ENCODE peak calls at places on chromosome X, in eight cellular contexts. H is tibial artery, Y is sigmoid colon, B is IMR-90, N is colonic mucosa, C is Peyer's patch, U is bronchial epithelial cell, K is GM12878. X is an unnamed sample.

GRCh38 chrX:82224961-82225360 is 1023.1 kb downstream of the SH3BGRL start:
- DNase-seq in Y (no peak), N (no peak), B (no peak), C (no peak), H (no peak), K (no peak), U (no peak), X (no peak)

GRCh38 chrX:49995021-49995731 is 72.8 kb downstream of the CLCN5 start:
- DNase-seq in B (peak; percentile 77), N (no peak), Y (no peak), H (no peak), U (peak; percentile 61), C (no peak), K (no peak), X (no peak)

GRCh38 chrX:136936183-136936549 is 55.6 kb upstream of the RBMX start:
- DNase-seq in N (no peak), B (peak; percentile 9), Y (no peak), K (no peak), C (no peak), U (no peak), H (no peak), X (no peak)

GRCh38 chrX:11437642-11438379 is 144.6 kb downstream of the AMELX start:
- DNase-seq in C (no peak), B (peak; percentile 55), H (peak; percentile 74), K (no peak), Y (no peak), N (no peak), U (peak; percentile 52), X (peak; percentile 31)

GRCh38 chrX:87941841-87942240 is 424.2 kb downstream of the KLHL4 start:
- DNase-seq in U (no peak), Y (no peak), H (no peak), N (no peak), B (no peak), C (no peak), K (no peak), X (no peak)

GRCh38 chrX:47497274-47497673 is 14.3 kb upstream of the ZNF41 start:
- DNase-seq in K (no peak), C (no peak), B (peak; percentile 38), H (no peak), N (no peak), Y (no peak), U (no peak), X (no peak)

GRCh38 chrX:73850124-73851013 is 287.4 kb downstream of the CHIC1 start:
- DNase-seq in Y (peak; percentile 75), C (no peak), H (no peak), N (peak; percentile 54), U (peak; percentile 10), B (peak; percentile 38), K (peak; percentile 62), X (no peak)

GRCh38 chrX:44035576-44035975 is 62.4 kb upstream of the NDP start:
- DNase-seq in U (no peak), B (no peak), K (no peak), Y (no peak), C (no peak), H (no peak), N (no peak), X (no peak)

GRCh38 chrX:16205840-16206239 is 38.6 kb downstream of the MAGEB17 start:
- DNase-seq in H (no peak), C (no peak), N (no peak), U (no peak), Y (no peak), B (no peak), K (no peak), X (no peak)

GRCh38 chrX:118615141-118615540 is 112.3 kb upstream of the IL13RA1 start:
- DNase-seq in C (no peak), H (no peak), K (no peak), Y (no peak), B (no peak), U (no peak), N (no peak), X (no peak)

GRCh38 chrX:125340508-125340907 is 20.8 kb downstream of the TEX13C start:
- DNase-seq in U (no peak), C (no peak), Y (no peak), N (no peak), H (no peak), B (no peak), K (no peak), X (no peak)

GRCh38 chrX:152632445-152633097 is 5.1 kb upstream of the GABRQ start:
- DNase-seq in Y (no peak), K (no peak), U (peak; percentile 21), N (peak; percentile 58), C (no peak), H (no peak), B (peak; percentile 24), X (peak; percentile 57)

GRCh38 chrX:128800138-128800537 is 723.2 kb downstream of the SMARCA1 start:
- DNase-seq in N (no peak), Y (no peak), B (no peak), H (no peak), U (no peak), K (no peak), C (no peak), X (no peak)

GRCh38 chrX:77742788-77743476 is 43.1 kb downstream of the ATRX start:
- DNase-seq in Y (no peak), N (no peak), K (no peak), U (no peak), C (no peak), H (peak; percentile 71), B (no peak), X (no peak)

GRCh38 chrX:10656214-10656613 is 35.8 kb upstream of the MID1 start:
- DNase-seq in B (no peak), U (no peak), Y (no peak), C (no peak), K (no peak), N (peak; percentile 19), H (no peak), X (no peak)

GRCh38 chrX:112734250-112734649 is 54.5 kb upstream of the LHFPL1 start:
- DNase-seq in H (peak; percentile 42), Y (no peak), N (no peak), U (no peak), K (no peak), B (peak; percentile 14), C (no peak), X (no peak)

GRCh38 chrX:1084689-1085088 is 127.8 kb downstream of the CRLF2 start:
- DNase-seq in H (no peak), U (no peak), K (no peak), B (no peak), C (no peak), N (no peak), Y (no peak), X (no peak)

GRCh38 chrX:13386636-13387035 is 66.8 kb upstream of the ATXN3L start:
- DNase-seq in B (no peak), H (no peak), Y (no peak), N (no peak), U (no peak), C (no peak), K (no peak), X (no peak)

GRCh38 chrX:135421537-135421931 is 210 bp upstream of the SMIM10L2A start:
- DNase-seq in Y (peak; percentile 91), B (peak; percentile 32), U (peak; percentile 52), N (peak; percentile 87), K (peak; percentile 19), H (peak; percentile 84), C (peak; percentile 86), X (peak; percentile 90)

GRCh38 chrX:41441934-41442823 is 5.0 kb upstream of the NYX start:
- DNase-seq in C (peak; percentile 90), B (peak; percentile 55), Y (peak; percentile 91), H (peak; percentile 92), U (peak; percentile 74), K (peak; percentile 68), N (peak; percentile 86), X (peak; percentile 91)

GRCh38 chrX:30212172-30212571 is 3.2 kb upstream of the MAGEB2 start:
- DNase-seq in K (no peak), N (no peak), H (no peak), U (no peak), Y (no peak), C (no peak), B (no peak), X (no peak)

GRCh38 chrX:147912093-147912801 is 528 bp downstream of the FMR1 start:
- DNase-seq in H (peak; percentile 64), U (peak; percentile 31), B (peak; percentile 31), K (no peak), Y (peak; percentile 66), C (peak; percentile 61), N (peak; percentile 35), X (peak; percentile 35)

GRCh38 chrX:80792205-80792604 is 17.5 kb downstream of the BRWD3 start:
- DNase-seq in C (no peak), H (no peak), B (peak; percentile 19), K (no peak), U (no peak), N (no peak), Y (no peak), X (no peak)

GRCh38 chrX:48541140-48541814 is 1.8 kb downstream of the TBC1D25 start:
- DNase-seq in K (no peak), N (no peak), H (no peak), U (no peak), C (no peak), Y (peak; percentile 46), B (no peak), X (no peak)

GRCh38 chrX:93538575-93538974 is 134.8 kb downstream of the NAP1L3 start:
- DNase-seq in K (no peak), U (no peak), B (no peak), N (no peak), C (no peak), H (no peak), Y (no peak), X (no peak)

GRCh38 chrX:24956828-24957227 is 58.9 kb downstream of the ARX start:
- DNase-seq in K (no peak), Y (no peak), U (peak; percentile 21), C (no peak), H (no peak), B (peak; percentile 19), N (no peak), X (no peak)

GRCh38 chrX:123698979-123699378 is 33.9 kb downstream of the THOC2 start:
- DNase-seq in K (no peak), C (no peak), U (no peak), B (peak; percentile 1), H (no peak), Y (no peak), N (no peak), X (no peak)

GRCh38 chrX:133923113-133923512 is 62.3 kb downstream of the GPC3 start:
- DNase-seq in U (no peak), N (no peak), B (no peak), Y (no peak), C (no peak), K (no peak), H (no peak), X (no peak)
- H3K27me3 ChIP-seq in U (no peaks in the 10 kb centered on the region), N (no peaks in the 10 kb centered on the region), B (no peaks in the 10 kb centered on the region), Y (no peaks in the 10 kb centered on the region), C (no peaks in the 10 kb centered on the region), K (no peaks in the 10 kb centered on the region), H (no peaks in the 10 kb centered on the region), X (no peaks in the 10 kb centered on the region)

GRCh38 chrX:39206746-39207145 is 405.5 kb downstream of the MID1IP1 start:
- DNase-seq in U (no peak), H (no peak), N (no peak), Y (no peak), K (no peak), B (no peak), C (no peak), X (no peak)
- H3K27me3 ChIP-seq in U (no peaks in the 10 kb centered on the region), H (no peaks in the 10 kb centered on the region), N (no peaks in the 10 kb centered on the region), Y (no peaks in the 10 kb centered on the region), K (no peaks in the 10 kb centered on the region), B (peaks cover 9% of the 10 kb centered on the region), C (no peaks in the 10 kb centered on the region), X (no peaks in the 10 kb centered on the region)

GRCh38 chrX:51867626-51868025 is 25.8 kb upstream of the MAGED1 start:
- DNase-seq in B (no peak), K (no peak), H (no peak), U (no peak), Y (no peak), C (no peak), N (no peak), X (no peak)
- H3K27me3 ChIP-seq in B (no peaks in the 10 kb centered on the region), K (no peaks in the 10 kb centered on the region), H (no peaks in the 10 kb centered on the region), U (no peaks in the 10 kb centered on the region), Y (no peaks in the 10 kb centered on the region), C (no peaks in the 10 kb centered on the region), N (no peaks in the 10 kb centered on the region), X (no peaks in the 10 kb centered on the region)

GRCh38 chrX:19680580-19680979 is 165.3 kb upstream of the MAP3K15 start:
- DNase-seq in B (no peak), Y (no peak), U (no peak), N (peak; percentile 32), C (no peak), K (no peak), H (no peak), X (no peak)
- H3K27me3 ChIP-seq in B (no peaks in the 10 kb centered on the region), Y (no peaks in the 10 kb centered on the region), U (no peaks in the 10 kb centered on the region), N (no peaks in the 10 kb centered on the region), C (no peaks in the 10 kb centered on the region), K (no peaks in the 10 kb centered on the region), H (no peaks in the 10 kb centered on the region), X (no peaks in the 10 kb centered on the region)